ENCODE peak calls at places on chromosomes 5 and 9, in seven cellular contexts. A is psoas muscle; F is activated CD4-positive, alpha-beta memory T cell treated with anti-CD3 and anti-CD28 coated beads, Interleukin-2, amount 10 ng/mL, durations not matched to agents 7 days and 5 days; Z is NCI-H1694; R is kidney epithelial cell; C is activated naive CD4-positive, alpha-beta T cell treated with anti-CD3 and anti-CD28 coated beads, Interleukin-2, amount 10 ng/mL, durations not matched to agents 7 days and 5 days; X is mucosa of descending colon. Y is an unnamed sample.

GRCh38 chr9:27572918-27573698 is at the start of gene C9orf72:
- DNase-seq in A (peak), F (peak), Z (peak), R (no peak), C (peak), X (peak), Y (peak)

GRCh38 chr9:114238919-114239879 is 83.7 kb upstream of the ORM1 start:
- DNase-seq in A (no peak), F (no peak), Z (peak), R (no peak), C (no peak), X (peak), Y (peak)

GRCh38 chr9:104386020-104386419 is 118.0 kb upstream of the OR13F1 start:
- DNase-seq in A (no peak), F (no peak), Z (no peak), R (no peak), C (no peak), X (no peak), Y (no peak)

GRCh38 chr9:93197670-93198069 is 13.7 kb downstream of the WNK2 start:
- DNase-seq in A (no peak), F (no peak), Z (no peak), R (no peak), C (no peak), X (peak), Y (no peak)

GRCh38 chr5:3657364-3658003 is 61.9 kb downstream of the IRX1 start:
- DNase-seq in A (no peak), F (no peak), Z (no peak), R (no peak), C (no peak), X (no peak), Y (no peak)

GRCh38 chr5:178322736-178323540 is 90.3 kb upstream of the PHYKPL start:
- DNase-seq in A (no peak), F (no peak), Z (no peak), R (no peak), C (no peak), X (no peak), Y (no peak)

GRCh38 chr5:180599981-180600553 is 8.8 kb upstream of the SCGB3A1 start:
- DNase-seq in A (no peak), F (no peak), Z (no peak), R (no peak), C (peak), X (no peak), Y (no peak)

GRCh38 chr5:40224421-40224820 is 455.3 kb upstream of the PTGER4 start:
- DNase-seq in A (no peak), F (no peak), Z (no peak), R (peak), C (no peak), X (no peak), Y (peak)

GRCh38 chr9:70861376-70861775 is 260.0 kb downstream of the TRPM3 start:
- DNase-seq in A (no peak), F (no peak), Z (no peak), R (no peak), C (no peak), X (no peak), Y (no peak)

GRCh38 chr5:20088361-20088760 is 100.4 kb upstream of the CDH18 start:
- DNase-seq in A (no peak), F (no peak), Z (no peak), R (no peak), C (no peak), X (no peak), Y (no peak)

GRCh38 chr5:180289433-180289832 is 2.5 kb downstream of the MAPK9 start:
- DNase-seq in A (no peak), F (no peak), Z (no peak), R (no peak), C (no peak), X (peak), Y (no peak)

GRCh38 chr5:125992050-125992449 is 431.2 kb upstream of the GRAMD2B start:
- DNase-seq in A (no peak), F (no peak), Z (no peak), R (no peak), C (no peak), X (no peak), Y (no peak)

GRCh38 chr9:91094324-91095083 is 267.2 kb downstream of the AUH start:
- DNase-seq in A (no peak), F (no peak), Z (no peak), R (no peak), C (no peak), X (no peak), Y (no peak)